ENCODE peak calls at places on chromosomes 4 and X, in seven cellular contexts. A is CD8-positive, alpha-beta T cell; Z is colonic mucosa; N is fibroblast of pulmonary artery; S is left ventricle myocardium inferior; F is tibial artery; P is stomach. B is an unnamed sample.

GRCh38 chrX:73401591-73402266 is 45.1 kb upstream of the CDX4 start:
- DNase-seq in A (no peak), Z (no peak), N (no peak), S (no peak), F (no peak), P (no peak), B (no peak)

GRCh38 chr4:119025916-119026661 is 109.5 kb upstream of the MYOZ2 start:
- DNase-seq in A (no peak), Z (no peak), N (peak), S (no peak), F (peak), P (no peak), B (no peak)

GRCh38 chr4:55355555-55355954 is 9.5 kb downstream of the SRD5A3 start:
- DNase-seq in A (no peak), Z (no peak), N (no peak), S (no peak), F (no peak), P (no peak), B (no peak)

GRCh38 chr4:101347267-101347556 is at the start of gene PPP3CA:
- DNase-seq in A (no peak), Z (no peak), N (no peak), S (no peak), F (no peak), P (no peak), B (no peak)

GRCh38 chr4:57554693-57555092 is 444.5 kb upstream of the IGFBP7 start:
- DNase-seq in A (no peak), Z (no peak), N (no peak), S (no peak), F (no peak), P (no peak), B (no peak)

GRCh38 chr4:41069838-41070237 is 144.5 kb downstream of the APBB2 start:
- DNase-seq in A (no peak), Z (no peak), N (no peak), S (no peak), F (no peak), P (no peak), B (no peak)

GRCh38 chr4:62377245-62377644 is 1177.1 kb downstream of the ADGRL3 start:
- DNase-seq in A (no peak), Z (no peak), N (no peak), S (no peak), F (no peak), P (no peak), B (no peak)

GRCh38 chr4:68271851-68272756 is 26.6 kb upstream of the TMPRSS11B start:
- DNase-seq in A (no peak), Z (no peak), N (peak), S (no peak), F (no peak), P (no peak), B (no peak)

GRCh38 chr4:98203406-98204235 is 57.6 kb upstream of the RAP1GDS1 start:
- DNase-seq in A (no peak), Z (no peak), N (no peak), S (no peak), F (no peak), P (no peak), B (no peak)

GRCh38 chr4:99593781-99594636 is 19.4 kb downstream of the MTTP start:
- DNase-seq in A (no peak), Z (no peak), N (no peak), S (no peak), F (no peak), P (no peak), B (no peak)

GRCh38 chrX:19990225-19990518 is 689 bp downstream of the BCLAF3 start:
- DNase-seq in A (peak), Z (peak), N (no peak), S (no peak), F (no peak), P (no peak), B (no peak)

GRCh38 chrX:53263597-53264094 is 17.7 kb downstream of the IQSEC2 start:
- DNase-seq in A (no peak), Z (no peak), N (peak), S (no peak), F (no peak), P (no peak), B (no peak)
- H3K4me3 ChIP-seq in A (no peak), Z (no peak), N (no peak), S (no peak), F (no peak), P (no peak), B (no peak)

DNA sequence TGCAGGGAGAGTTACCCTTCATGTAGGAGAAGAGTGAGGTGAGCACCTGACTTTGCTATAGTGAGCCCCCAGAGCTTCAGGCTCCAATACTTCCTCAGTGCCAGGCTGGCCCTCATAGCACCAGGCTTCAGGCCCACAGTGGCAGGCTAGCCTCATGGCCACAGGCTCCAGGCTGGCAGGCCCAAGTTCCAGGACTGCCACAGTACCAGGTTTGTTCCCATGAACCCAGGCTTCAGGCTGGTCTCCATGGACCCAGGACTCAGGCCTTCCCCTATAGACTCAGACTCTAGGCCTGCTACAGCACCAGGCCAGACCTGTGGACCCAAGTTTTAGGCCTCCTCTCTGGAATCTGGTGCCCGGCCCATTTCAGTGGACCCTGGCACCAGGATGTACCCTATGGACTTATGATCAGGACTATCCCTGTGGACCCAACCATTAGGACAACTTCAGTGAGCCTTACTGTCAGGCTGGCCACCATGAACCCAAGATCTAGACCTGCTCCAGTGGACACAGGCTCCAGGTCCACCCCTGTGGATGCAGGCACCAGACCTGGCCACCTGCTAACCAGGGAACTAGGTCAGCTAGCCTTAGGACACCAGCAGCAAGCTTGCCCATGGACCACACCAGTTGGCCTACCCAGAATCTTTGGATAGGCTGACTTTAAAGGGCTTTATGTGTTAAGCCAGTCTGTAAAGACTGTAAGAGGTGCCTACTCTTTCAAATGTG is 658.2 kb downstream of the KLHL13 start:
- DNase-seq in A (no peak), Z (no peak), N (no peak), S (no peak), F (no peak), P (no peak), B (no peak)
- TF ChIP-seq CTCF in A (no peak), Z (no peak), N (no peak), S (no peak), F (no peak), P (no peak), B (no peak)

DNA sequence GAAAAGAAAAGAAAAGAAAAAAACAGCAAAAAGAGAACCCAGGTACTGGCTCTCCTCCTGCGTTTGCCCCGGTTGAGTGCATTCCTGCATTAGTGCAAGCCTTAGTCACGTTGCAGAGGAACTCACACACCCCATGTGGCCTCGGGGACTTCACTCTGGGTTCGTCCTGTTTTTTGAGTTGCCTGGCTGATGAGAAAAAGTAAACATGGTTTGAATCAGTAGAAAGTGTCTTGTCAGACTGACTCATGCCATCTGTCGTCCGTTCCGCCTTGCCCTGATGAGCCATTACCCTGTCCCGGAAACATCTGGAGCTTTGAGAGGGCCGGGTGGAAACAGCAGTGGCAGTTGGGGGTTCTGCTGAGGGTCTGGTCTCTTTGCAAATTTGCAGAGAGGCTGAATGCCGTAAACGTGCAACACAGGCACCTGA is 16.3 kb downstream of the CD99 start:
- DNase-seq in A (peak), Z (peak), N (peak), S (peak), F (peak), P (peak), B (no peak)
- H3K4me3 ChIP-seq in A (no peak), Z (no peak), N (no peak), S (peak), F (no peak), P (no peak), B (no peak)

GRCh38 chr4:180610317-180610716 is 1632.9 kb upstream of the TENM3 start:
- DNase-seq in A (no peak), Z (no peak), N (no peak), S (no peak), F (no peak), P (no peak), B (no peak)
- TF ChIP-seq CTCF in A (no peak), Z (no peak), N (no peak), S (no peak), F (no peak), P (no peak), B (no peak)

GRCh38 chr4:89316187-89316586 is 8.6 kb upstream of the GPRIN3 start:
- DNase-seq in A (no peak), Z (no peak), N (peak), S (no peak), F (no peak), P (no peak), B (no peak)
- H3K4me3 ChIP-seq in A (no peak), Z (no peak), N (no peak), S (no peak), F (no peak), P (no peak), B (no peak)

DNA sequence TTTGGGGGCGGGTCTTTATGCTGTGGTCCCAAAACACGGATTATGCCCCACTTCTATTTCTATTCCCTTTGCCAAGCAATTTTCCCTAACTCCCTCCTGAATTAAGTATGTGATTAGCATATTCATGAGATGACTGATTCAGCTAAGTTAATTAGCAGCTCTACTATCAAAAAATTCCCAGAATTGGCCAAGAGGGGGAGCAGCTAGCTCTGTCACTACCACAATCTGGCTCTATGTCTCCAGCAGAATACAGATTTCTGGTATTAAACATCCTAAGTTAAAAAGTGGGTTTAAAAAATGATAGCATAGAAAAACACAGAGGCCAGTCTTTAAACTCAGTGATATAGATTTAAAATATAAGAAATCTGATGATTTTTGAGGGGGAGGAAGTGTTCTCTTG is 80.3 kb downstream of the GPC4 start:
- DNase-seq in A (no peak), Z (peak), N (peak), S (no peak), F (no peak), P (no peak), B (no peak)
- TF ChIP-seq CTCF in A (no peak), Z (peak), N (peak), S (peak), F (peak), P (peak), B (peak)

GRCh38 chrX:54640721-54641120 is 110.7 kb downstream of the GNL3L start:
- DNase-seq in A (no peak), Z (no peak), N (no peak), S (no peak), F (no peak), P (no peak), B (no peak)
- H3K4me3 ChIP-seq in A (no peak), Z (no peak), N (no peak), S (no peak), F (no peak), P (no peak), B (no peak)